ENCODE peak calls at places on chromosome 1, in ten cellular contexts. One of them, this sample, is unnamed.

GRCh38 chr1:223109581-223110026 is 33.4 kb downstream of the TLR5 start:
- DNase-seq in CD8-positive, alpha-beta T cell: no peak
- DNase-seq in MM.1S: no peak
- DNase-seq in PC-3: no peak
- DNase-seq in posterior cingulate gyrus: no peak
- DNase-seq in fibroblast of the conjunctiva: no peak
- DNase-seq in M059J: peak; percentile 7
- DNase-seq in NCI-H1048: no peak
- DNase-seq in activated CD4-positive, alpha-beta T cell treated with anti-CD3 and anti-CD28 coated beads, Interleukin-2, amount 50 U/mL, for 4 hours: no peak
- DNase-seq in NCI-H1436: no peak
- DNase-seq in this sample: no peak

GRCh38 chr1:66207484-66207883 is 326.5 kb upstream of the SGIP1 start:
- DNase-seq in NCI-H1048: no peak
- DNase-seq in fibroblast of the conjunctiva: no peak
- DNase-seq in CD8-positive, alpha-beta T cell: no peak
- DNase-seq in M059J: peak; percentile 53
- DNase-seq in MM.1S: no peak
- DNase-seq in PC-3: peak; percentile 36
- DNase-seq in activated CD4-positive, alpha-beta T cell treated with anti-CD3 and anti-CD28 coated beads, Interleukin-2, amount 50 U/mL, for 4 hours: no peak
- DNase-seq in posterior cingulate gyrus: no peak
- DNase-seq in NCI-H1436: peak; percentile 13
- DNase-seq in this sample: peak; percentile 65

GRCh38 chr1:223486366-223486765 is 93.2 kb downstream of the CCDC185 start:
- DNase-seq in NCI-H1048: no peak
- DNase-seq in PC-3: peak; percentile 20
- DNase-seq in fibroblast of the conjunctiva: no peak
- DNase-seq in CD8-positive, alpha-beta T cell: no peak
- DNase-seq in M059J: no peak
- DNase-seq in NCI-H1436: peak; percentile 21
- DNase-seq in posterior cingulate gyrus: no peak
- DNase-seq in activated CD4-positive, alpha-beta T cell treated with anti-CD3 and anti-CD28 coated beads, Interleukin-2, amount 50 U/mL, for 4 hours: no peak
- DNase-seq in MM.1S: no peak
- DNase-seq in this sample: no peak

GRCh38 chr1:195584870-195585624 is 1023.2 kb downstream of the KCNT2 start:
- DNase-seq in CD8-positive, alpha-beta T cell: no peak
- DNase-seq in PC-3: peak; percentile 58
- DNase-seq in NCI-H1048: no peak
- DNase-seq in posterior cingulate gyrus: no peak
- DNase-seq in MM.1S: no peak
- DNase-seq in activated CD4-positive, alpha-beta T cell treated with anti-CD3 and anti-CD28 coated beads, Interleukin-2, amount 50 U/mL, for 4 hours: no peak
- DNase-seq in NCI-H1436: no peak
- DNase-seq in M059J: peak; percentile 78
- DNase-seq in fibroblast of the conjunctiva: no peak
- DNase-seq in this sample: no peak

GRCh38 chr1:214840366-214840765 is 237.4 kb downstream of the CENPF start:
- DNase-seq in NCI-H1048: no peak
- DNase-seq in CD8-positive, alpha-beta T cell: no peak
- DNase-seq in MM.1S: no peak
- DNase-seq in M059J: peak; percentile 66
- DNase-seq in fibroblast of the conjunctiva: no peak
- DNase-seq in PC-3: no peak
- DNase-seq in activated CD4-positive, alpha-beta T cell treated with anti-CD3 and anti-CD28 coated beads, Interleukin-2, amount 50 U/mL, for 4 hours: no peak
- DNase-seq in posterior cingulate gyrus: no peak
- DNase-seq in NCI-H1436: no peak
- DNase-seq in this sample: no peak

GRCh38 chr1:15997637-15998280 is 6.3 kb upstream of the SRARP start:
- DNase-seq in CD8-positive, alpha-beta T cell: no peak
- DNase-seq in activated CD4-positive, alpha-beta T cell treated with anti-CD3 and anti-CD28 coated beads, Interleukin-2, amount 50 U/mL, for 4 hours: no peak
- DNase-seq in NCI-H1048: no peak
- DNase-seq in fibroblast of the conjunctiva: no peak
- DNase-seq in M059J: no peak
- DNase-seq in MM.1S: no peak
- DNase-seq in PC-3: no peak
- DNase-seq in posterior cingulate gyrus: no peak
- DNase-seq in NCI-H1436: no peak
- DNase-seq in this sample: no peak

GRCh38 chr1:175941164-175941563 is 197.8 kb upstream of the TNR start:
- DNase-seq in fibroblast of the conjunctiva: no peak
- DNase-seq in CD8-positive, alpha-beta T cell: no peak
- DNase-seq in posterior cingulate gyrus: no peak
- DNase-seq in NCI-H1048: no peak
- DNase-seq in activated CD4-positive, alpha-beta T cell treated with anti-CD3 and anti-CD28 coated beads, Interleukin-2, amount 50 U/mL, for 4 hours: no peak
- DNase-seq in MM.1S: no peak
- DNase-seq in M059J: no peak
- DNase-seq in PC-3: no peak
- DNase-seq in NCI-H1436: no peak
- DNase-seq in this sample: no peak

GRCh38 chr1:169894424-169895145 is 889 bp upstream of the SCYL3 start:
- DNase-seq in activated CD4-positive, alpha-beta T cell treated with anti-CD3 and anti-CD28 coated beads, Interleukin-2, amount 50 U/mL, for 4 hours: no peak
- DNase-seq in PC-3: no peak
- DNase-seq in fibroblast of the conjunctiva: no peak
- DNase-seq in M059J: no peak
- DNase-seq in posterior cingulate gyrus: no peak
- DNase-seq in CD8-positive, alpha-beta T cell: no peak
- DNase-seq in NCI-H1048: no peak
- DNase-seq in MM.1S: no peak
- DNase-seq in NCI-H1436: no peak
- DNase-seq in this sample: peak; percentile 23

GRCh38 chr1:68175621-68176398 is 56.5 kb downstream of the WLS start:
- DNase-seq in posterior cingulate gyrus: no peak
- DNase-seq in NCI-H1048: peak; percentile 18
- DNase-seq in activated CD4-positive, alpha-beta T cell treated with anti-CD3 and anti-CD28 coated beads, Interleukin-2, amount 50 U/mL, for 4 hours: no peak
- DNase-seq in PC-3: peak; percentile 45
- DNase-seq in MM.1S: no peak
- DNase-seq in fibroblast of the conjunctiva: no peak
- DNase-seq in CD8-positive, alpha-beta T cell: no peak
- DNase-seq in NCI-H1436: peak; percentile 17
- DNase-seq in M059J: peak; percentile 77
- DNase-seq in this sample: no peak

GRCh38 chr1:29651684-29652665 is 415.7 kb downstream of the PTPRU start:
- DNase-seq in MM.1S: no peak
- DNase-seq in activated CD4-positive, alpha-beta T cell treated with anti-CD3 and anti-CD28 coated beads, Interleukin-2, amount 50 U/mL, for 4 hours: no peak
- DNase-seq in fibroblast of the conjunctiva: no peak
- DNase-seq in NCI-H1436: no peak
- DNase-seq in M059J: no peak
- DNase-seq in posterior cingulate gyrus: no peak
- DNase-seq in PC-3: no peak
- DNase-seq in CD8-positive, alpha-beta T cell: no peak
- DNase-seq in NCI-H1048: no peak
- DNase-seq in this sample: no peak

GRCh38 chr1:98102369-98103030 is 181.7 kb upstream of the DPYD start:
- DNase-seq in MM.1S: no peak
- DNase-seq in fibroblast of the conjunctiva: no peak
- DNase-seq in NCI-H1436: no peak
- DNase-seq in M059J: peak; percentile 52
- DNase-seq in activated CD4-positive, alpha-beta T cell treated with anti-CD3 and anti-CD28 coated beads, Interleukin-2, amount 50 U/mL, for 4 hours: no peak
- DNase-seq in CD8-positive, alpha-beta T cell: no peak
- DNase-seq in posterior cingulate gyrus: no peak
- DNase-seq in NCI-H1048: no peak
- DNase-seq in PC-3: peak; percentile 44
- DNase-seq in this sample: no peak

GRCh38 chr1:176225911-176226310 is 18.8 kb upstream of the COP1 start:
- DNase-seq in M059J: no peak
- DNase-seq in CD8-positive, alpha-beta T cell: no peak
- DNase-seq in posterior cingulate gyrus: no peak
- DNase-seq in activated CD4-positive, alpha-beta T cell treated with anti-CD3 and anti-CD28 coated beads, Interleukin-2, amount 50 U/mL, for 4 hours: no peak
- DNase-seq in MM.1S: no peak
- DNase-seq in PC-3: no peak
- DNase-seq in fibroblast of the conjunctiva: no peak
- DNase-seq in NCI-H1436: no peak
- DNase-seq in NCI-H1048: no peak
- DNase-seq in this sample: no peak

GRCh38 chr1:27360159-27361043 is 6.4 kb downstream of the MAP3K6 start:
- DNase-seq in MM.1S: no peak
- DNase-seq in fibroblast of the conjunctiva: no peak
- DNase-seq in M059J: no peak
- DNase-seq in NCI-H1436: no peak
- DNase-seq in activated CD4-positive, alpha-beta T cell treated with anti-CD3 and anti-CD28 coated beads, Interleukin-2, amount 50 U/mL, for 4 hours: peak; percentile 35
- DNase-seq in CD8-positive, alpha-beta T cell: no peak
- DNase-seq in posterior cingulate gyrus: no peak
- DNase-seq in NCI-H1048: no peak
- DNase-seq in PC-3: no peak
- DNase-seq in this sample: no peak

GRCh38 chr1:107250169-107250568 is 109.3 kb downstream of the NTNG1 start:
- DNase-seq in activated CD4-positive, alpha-beta T cell treated with anti-CD3 and anti-CD28 coated beads, Interleukin-2, amount 50 U/mL, for 4 hours: no peak
- DNase-seq in CD8-positive, alpha-beta T cell: no peak
- DNase-seq in M059J: peak; percentile 40
- DNase-seq in MM.1S: peak; percentile 81
- DNase-seq in NCI-H1436: no peak
- DNase-seq in posterior cingulate gyrus: no peak
- DNase-seq in NCI-H1048: no peak
- DNase-seq in fibroblast of the conjunctiva: no peak
- DNase-seq in PC-3: peak; percentile 83
- DNase-seq in this sample: no peak

GRCh38 chr1:44084998-44085675 is 33.5 kb upstream of the KLF17 start:
- DNase-seq in MM.1S: no peak
- DNase-seq in activated CD4-positive, alpha-beta T cell treated with anti-CD3 and anti-CD28 coated beads, Interleukin-2, amount 50 U/mL, for 4 hours: no peak
- DNase-seq in fibroblast of the conjunctiva: peak; percentile 22
- DNase-seq in PC-3: peak; percentile 84
- DNase-seq in CD8-positive, alpha-beta T cell: no peak
- DNase-seq in posterior cingulate gyrus: no peak
- DNase-seq in NCI-H1048: no peak
- DNase-seq in M059J: peak; percentile 89
- DNase-seq in NCI-H1436: no peak
- DNase-seq in this sample: no peak

GRCh38 chr1:154744352-154744751 is 125.7 kb downstream of the KCNN3 start:
- DNase-seq in MM.1S: no peak
- DNase-seq in NCI-H1048: no peak
- DNase-seq in activated CD4-positive, alpha-beta T cell treated with anti-CD3 and anti-CD28 coated beads, Interleukin-2, amount 50 U/mL, for 4 hours: no peak
- DNase-seq in NCI-H1436: no peak
- DNase-seq in fibroblast of the conjunctiva: no peak
- DNase-seq in PC-3: no peak
- DNase-seq in M059J: no peak
- DNase-seq in CD8-positive, alpha-beta T cell: no peak
- DNase-seq in posterior cingulate gyrus: no peak
- DNase-seq in this sample: peak; percentile 76

GRCh38 chr1:6803357-6803756 is 18.1 kb downstream of the CAMTA1 start:
- DNase-seq in PC-3: peak; percentile 66
- DNase-seq in M059J: peak; percentile 54
- DNase-seq in CD8-positive, alpha-beta T cell: no peak
- DNase-seq in posterior cingulate gyrus: no peak
- DNase-seq in MM.1S: no peak
- DNase-seq in NCI-H1436: no peak
- DNase-seq in activated CD4-positive, alpha-beta T cell treated with anti-CD3 and anti-CD28 coated beads, Interleukin-2, amount 50 U/mL, for 4 hours: no peak
- DNase-seq in fibroblast of the conjunctiva: no peak
- DNase-seq in NCI-H1048: no peak
- DNase-seq in this sample: no peak

GRCh38 chr1:17998889-17999288 is 108.7 kb upstream of the IGSF21 start:
- DNase-seq in M059J: peak; percentile 18
- DNase-seq in NCI-H1048: no peak
- DNase-seq in fibroblast of the conjunctiva: no peak
- DNase-seq in posterior cingulate gyrus: no peak
- DNase-seq in NCI-H1436: no peak
- DNase-seq in activated CD4-positive, alpha-beta T cell treated with anti-CD3 and anti-CD28 coated beads, Interleukin-2, amount 50 U/mL, for 4 hours: no peak
- DNase-seq in MM.1S: no peak
- DNase-seq in PC-3: peak; percentile 20
- DNase-seq in CD8-positive, alpha-beta T cell: no peak
- DNase-seq in this sample: no peak

GRCh38 chr1:37002898-37003297 is 31.4 kb downstream of the GRIK3 start:
- DNase-seq in fibroblast of the conjunctiva: no peak
- DNase-seq in MM.1S: no peak
- DNase-seq in posterior cingulate gyrus: no peak
- DNase-seq in PC-3: no peak
- DNase-seq in NCI-H1048: no peak
- DNase-seq in NCI-H1436: no peak
- DNase-seq in activated CD4-positive, alpha-beta T cell treated with anti-CD3 and anti-CD28 coated beads, Interleukin-2, amount 50 U/mL, for 4 hours: no peak
- DNase-seq in CD8-positive, alpha-beta T cell: no peak
- DNase-seq in M059J: no peak
- DNase-seq in this sample: no peak

GRCh38 chr1:206814716-206815341 is 42.5 kb upstream of the IL10 start:
- DNase-seq in fibroblast of the conjunctiva: peak; percentile 21
- DNase-seq in CD8-positive, alpha-beta T cell: no peak
- DNase-seq in MM.1S: no peak
- DNase-seq in NCI-H1048: no peak
- DNase-seq in M059J: peak; percentile 72
- DNase-seq in PC-3: no peak
- DNase-seq in activated CD4-positive, alpha-beta T cell treated with anti-CD3 and anti-CD28 coated beads, Interleukin-2, amount 50 U/mL, for 4 hours: no peak
- DNase-seq in NCI-H1436: no peak
- DNase-seq in posterior cingulate gyrus: no peak
- DNase-seq in this sample: no peak

GRCh38 chr1:210262897-210263272 is 30.3 kb downstream of the SERTAD4 start:
- DNase-seq in MM.1S: no peak
- DNase-seq in CD8-positive, alpha-beta T cell: no peak
- DNase-seq in NCI-H1048: no peak
- DNase-seq in activated CD4-positive, alpha-beta T cell treated with anti-CD3 and anti-CD28 coated beads, Interleukin-2, amount 50 U/mL, for 4 hours: no peak
- DNase-seq in PC-3: peak; percentile 37
- DNase-seq in posterior cingulate gyrus: no peak
- DNase-seq in NCI-H1436: no peak
- DNase-seq in M059J: peak; percentile 77
- DNase-seq in fibroblast of the conjunctiva: peak; percentile 68
- DNase-seq in this sample: no peak

GRCh38 chr1:153869486-153869885 is 53.3 kb downstream of the GATAD2B start:
- DNase-seq in M059J: no peak
- DNase-seq in PC-3: no peak
- DNase-seq in posterior cingulate gyrus: no peak
- DNase-seq in activated CD4-positive, alpha-beta T cell treated with anti-CD3 and anti-CD28 coated beads, Interleukin-2, amount 50 U/mL, for 4 hours: no peak
- DNase-seq in MM.1S: no peak
- DNase-seq in NCI-H1436: no peak
- DNase-seq in NCI-H1048: no peak
- DNase-seq in fibroblast of the conjunctiva: no peak
- DNase-seq in CD8-positive, alpha-beta T cell: no peak
- DNase-seq in this sample: no peak

GRCh38 chr1:58293388-58293787 is 253.1 kb downstream of the OMA1 start:
- DNase-seq in PC-3: no peak
- DNase-seq in NCI-H1048: no peak
- DNase-seq in fibroblast of the conjunctiva: no peak
- DNase-seq in NCI-H1436: no peak
- DNase-seq in activated CD4-positive, alpha-beta T cell treated with anti-CD3 and anti-CD28 coated beads, Interleukin-2, amount 50 U/mL, for 4 hours: no peak
- DNase-seq in posterior cingulate gyrus: no peak
- DNase-seq in CD8-positive, alpha-beta T cell: no peak
- DNase-seq in M059J: peak; percentile 64
- DNase-seq in MM.1S: no peak
- DNase-seq in this sample: no peak

GRCh38 chr1:194598098-194598497 is 1411.7 kb upstream of the B3GALT2 start:
- DNase-seq in NCI-H1436: no peak
- DNase-seq in MM.1S: no peak
- DNase-seq in CD8-positive, alpha-beta T cell: no peak
- DNase-seq in posterior cingulate gyrus: no peak
- DNase-seq in fibroblast of the conjunctiva: no peak
- DNase-seq in activated CD4-positive, alpha-beta T cell treated with anti-CD3 and anti-CD28 coated beads, Interleukin-2, amount 50 U/mL, for 4 hours: no peak
- DNase-seq in PC-3: no peak
- DNase-seq in M059J: no peak
- DNase-seq in NCI-H1048: no peak
- DNase-seq in this sample: peak; percentile 2